ENCODE peak calls at places on chromosomes 1 and 21, in seven cellular contexts. T is esophagus squamous epithelium, X is breast epithelium, C is RWPE1, H is H9, I is ovary, O is omental fat pad. B is an unnamed sample.

GRCh38 chr1:154466136-154466665 is 35.8 kb upstream of the TDRD10 start:
- DNase-seq in T (no peak), X (no peak), C (no peak), H (no peak), I (no peak), O (no peak), B (no peak)

GRCh38 chr1:180249725-180250498 is 19.8 kb downstream of the LHX4 start:
- DNase-seq in T (no peak), X (no peak), C (no peak), H (no peak), I (no peak), O (no peak), B (no peak)

GRCh38 chr1:94069649-94070285 is 51.2 kb downstream of the ABCA4 start:
- DNase-seq in T (no peak), X (no peak), C (no peak), H (no peak), I (no peak), O (no peak), B (no peak)

GRCh38 chr1:23371987-23372386 is 2.4 kb upstream of the ZNF436 start:
- DNase-seq in T (no peak), X (no peak), C (no peak), H (peak; percentile 59), I (no peak), O (no peak), B (no peak)

GRCh38 chr1:42319871-42320484 is 15.1 kb downstream of the FOXJ3 start:
- DNase-seq in T (no peak), X (no peak), C (no peak), H (no peak), I (no peak), O (no peak), B (no peak)

GRCh38 chr21:18228060-18228739 is 16.4 kb upstream of the CHODL start:
- DNase-seq in T (no peak), X (no peak), C (no peak), H (no peak), I (no peak), O (no peak), B (no peak)

GRCh38 chr1:3219005-3219724 is 150.2 kb downstream of the PRDM16 start:
- DNase-seq in T (no peak), X (peak; percentile 64), C (no peak), H (no peak), I (no peak), O (no peak), B (no peak)

GRCh38 chr1:53249706-53250105 is 11.4 kb upstream of the MAGOH start:
- DNase-seq in T (no peak), X (no peak), C (no peak), H (no peak), I (no peak), O (no peak), B (no peak)

GRCh38 chr1:114558548-114558947 is 22.9 kb downstream of the BCAS2 start:
- DNase-seq in T (no peak), X (no peak), C (peak; percentile 55), H (no peak), I (no peak), O (no peak), B (no peak)

GRCh38 chr1:68104155-68104554 is 53.7 kb upstream of the DIRAS3 start:
- DNase-seq in T (no peak), X (no peak), C (no peak), H (no peak), I (no peak), O (no peak), B (no peak)

GRCh38 chr1:181551249-181551648 is 67.9 kb downstream of the CACNA1E start:
- DNase-seq in T (no peak), X (no peak), C (no peak), H (no peak), I (no peak), O (no peak), B (no peak)

GRCh38 chr1:93533677-93534076 is 85.8 kb downstream of the FNBP1L start:
- DNase-seq in T (no peak), X (no peak), C (no peak), H (no peak), I (no peak), O (no peak), B (no peak)

GRCh38 chr1:27555700-27556424 is 48.1 kb downstream of the AHDC1 start:
- DNase-seq in T (no peak), X (no peak), C (no peak), H (no peak), I (peak; percentile 77), O (no peak), B (peak; percentile 34)

GRCh38 chr1:151476083-151476482 is 16.8 kb upstream of the POGZ start:
- DNase-seq in T (no peak), X (no peak), C (no peak), H (no peak), I (no peak), O (no peak), B (no peak)

GRCh38 chr21:15749868-15750174 is 20.0 kb downstream of the USP25 start:
- DNase-seq in T (no peak), X (no peak), C (no peak), H (no peak), I (no peak), O (no peak), B (no peak)

GRCh38 chr1:69595486-69595885 is 27.8 kb downstream of the LRRC7 start:
- DNase-seq in T (no peak), X (no peak), C (no peak), H (no peak), I (no peak), O (no peak), B (no peak)

GRCh38 chr1:201426395-201427310 is 5.1 kb upstream of the TNNI1 start:
- DNase-seq in T (no peak), X (no peak), C (no peak), H (no peak), I (no peak), O (no peak), B (no peak)

GRCh38 chr21:29326914-29327554 is 28.3 kb downstream of the BACH1 start:
- DNase-seq in T (no peak), X (no peak), C (no peak), H (no peak), I (no peak), O (no peak), B (no peak)

GRCh38 chr1:174956976-174957375 is 42.8 kb upstream of the CACYBP start:
- DNase-seq in T (no peak), X (no peak), C (no peak), H (no peak), I (no peak), O (no peak), B (no peak)

GRCh38 chr1:244971524-244972216 is 107.3 kb upstream of the HNRNPU start:
- DNase-seq in T (no peak), X (no peak), C (no peak), H (no peak), I (no peak), O (no peak), B (no peak)

GRCh38 chr1:234972411-234973191 is 156.0 kb downstream of the TOMM20 start:
- DNase-seq in T (no peak), X (no peak), C (no peak), H (no peak), I (peak; percentile 17), O (no peak), B (no peak)

GRCh38 chr1:115222616-115223402 is 115.2 kb downstream of the NGF start:
- DNase-seq in T (no peak), X (no peak), C (peak; percentile 71), H (no peak), I (no peak), O (no peak), B (no peak)

GRCh38 chr21:39033878-39034589 is 149.2 kb downstream of the PSMG1 start:
- DNase-seq in T (no peak), X (peak; percentile 74), C (no peak), H (no peak), I (no peak), O (no peak), B (no peak)
- TF ChIP-seq CTCF in T (no peak), X (no peak), C (no peak), H (no peak), I (no peak), O (no peak), B (no peak)

GRCh38 chr1:73452522-73452921 is 745.5 kb downstream of the LRRIQ3 start:
- DNase-seq in T (no peak), X (no peak), C (no peak), H (no peak), I (no peak), O (no peak), B (no peak)
- TF ChIP-seq CTCF in T (no peak), X (no peak), C (no peak), H (peak; percentile 25), I (no peak), O (no peak), B (no peak)

GRCh38 chr1:226082959-226083302 is 20.4 kb downstream of the H3-3A start:
- DNase-seq in T (no peak), X (peak; percentile 49), C (no peak), H (peak; percentile 58), I (peak; percentile 70), O (peak; percentile 47), B (no peak)
- TF ChIP-seq CTCF in T (no peak), X (no peak), C (no peak), H (no peak), I (no peak), O (no peak), B (no peak)

DNA sequence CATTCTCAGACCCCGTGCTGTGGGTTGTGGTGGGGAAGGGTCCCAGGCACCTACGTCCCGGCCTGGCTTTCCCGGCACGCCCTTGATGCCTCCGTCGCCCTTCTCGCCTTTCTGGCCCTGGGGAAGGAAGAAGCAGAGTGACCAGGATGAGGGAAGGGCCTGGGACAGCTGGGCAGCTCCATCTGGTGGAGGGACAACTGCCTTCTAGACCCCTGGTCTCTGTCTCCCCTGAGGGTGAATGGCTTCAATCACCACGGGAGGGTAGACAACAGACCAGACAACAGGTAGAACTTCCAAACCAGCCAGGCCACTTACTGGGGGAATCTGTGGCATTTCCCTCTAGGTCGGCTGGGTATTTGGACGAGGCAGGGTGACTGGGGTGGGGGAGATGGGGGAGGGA is 11.9 kb downstream of the COL16A1 start:
- DNase-seq in T (no peak), X (no peak), C (no peak), H (no peak), I (no peak), O (no peak), B (no peak)
- TF ChIP-seq CTCF in T (no peak), X (no peak), C (no peak), H (no peak), I (no peak), O (no peak), B (no peak)

GRCh38 chr1:212583643-212584042 is 24.9 kb upstream of the ATF3 start:
- DNase-seq in T (no peak), X (no peak), C (no peak), H (no peak), I (no peak), O (no peak), B (no peak)
- TF ChIP-seq CTCF in T (no peak), X (no peak), C (no peak), H (no peak), I (no peak), O (no peak), B (no peak)

GRCh38 chr1:170012920-170013319 is 61.6 kb downstream of the KIFAP3 start:
- DNase-seq in T (no peak), X (no peak), C (no peak), H (no peak), I (no peak), O (no peak), B (no peak)

DNA sequence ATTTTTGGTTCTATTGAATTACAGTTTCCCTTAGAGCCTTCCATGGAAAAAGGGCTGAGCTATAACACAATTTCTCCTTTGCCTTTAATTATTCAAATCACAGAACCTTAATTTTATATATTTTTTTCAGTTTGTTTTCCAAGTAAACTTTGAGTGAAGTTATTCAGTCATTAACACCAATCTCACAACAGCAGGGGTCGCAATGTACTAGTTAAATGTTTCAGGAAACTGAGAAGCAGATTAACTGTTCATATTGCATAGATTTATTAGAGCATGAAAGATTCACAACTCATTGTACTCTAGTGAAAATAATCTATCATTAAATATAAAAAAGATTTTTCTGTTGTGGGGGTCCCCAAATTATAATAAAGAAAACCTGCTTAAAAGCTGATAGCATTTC is 64.1 kb downstream of the KIFAP3 start:
- DNase-seq in T (no peak), X (no peak), C (peak; percentile 14), H (no peak), I (peak; percentile 42), O (peak; percentile 28), B (no peak)
- TF ChIP-seq CTCF in T (no peak), X (no peak), C (peak; percentile 8), H (peak; percentile 60), I (no peak), O (no peak), B (no peak)

B was measured in activated B cell treated with CpG ODN at 0.5 μM for 24 hours.